ENCODE peak calls at places on chromosomes 12 and 14, in six cellular contexts. I is GM12878, A is A549, E is HepG2, K is GM23338, N is HCT116. G is an unnamed sample.

GRCh38 chr12:71685312-71685906 is 473 bp upstream of the TMEM19 start:
- DNase-seq in N (no peak), E (no peak), I (no peak), K (no peak), A (peak), G (no peak)

GRCh38 chr12:117009759-117010158 is 89.5 kb downstream of the TESC start:
- DNase-seq in I (no peak), A (no peak), E (no peak), N (no peak), K (peak), G (no peak)

GRCh38 chr12:15834575-15834974 is 45.4 kb upstream of the EPS8 start:
- DNase-seq in I (no peak), K (no peak), A (no peak), E (no peak), N (no peak), G (no peak)

GRCh38 chr12:119115296-119115905 is 63.3 kb upstream of the HSPB8 start:
- DNase-seq in K (peak), E (peak), I (no peak), N (peak), A (peak), G (peak)

GRCh38 chr14:54642950-54643695 is 76.2 kb downstream of the SAMD4A start:
- DNase-seq in E (peak), N (no peak), I (no peak), A (peak), K (peak), G (no peak)

GRCh38 chr14:56172571-56172971 is 54.4 kb downstream of the PELI2 start:
- DNase-seq in A (peak), N (no peak), I (no peak), K (no peak), E (no peak), G (no peak)

GRCh38 chr12:126069549-126070165 is 1004.4 kb downstream of the AACS start:
- DNase-seq in E (peak), K (peak), A (peak), N (peak), I (no peak), G (no peak)

GRCh38 chr14:67665886-67666285 is 8.5 kb downstream of the VTI1B start:
- DNase-seq in N (no peak), A (no peak), E (no peak), K (no peak), I (no peak), G (no peak)

GRCh38 chr14:101480747-101481530 is 80.4 kb upstream of the DIO3 start:
- DNase-seq in N (no peak), I (no peak), E (peak), K (no peak), A (peak), G (peak)

GRCh38 chr12:54066408-54066807 is 12.8 kb downstream of the HOXC4 start:
- DNase-seq in E (no peak), I (no peak), K (no peak), A (no peak), N (no peak), G (no peak)

GRCh38 chr12:78928200-78929074 is 63.9 kb downstream of the SYT1 start:
- DNase-seq in N (peak), I (no peak), K (no peak), E (peak), A (peak), G (peak)

GRCh38 chr12:131074221-131075083 is 120.7 kb downstream of the ADGRD1 start:
- DNase-seq in E (no peak), I (no peak), K (no peak), A (no peak), N (no peak), G (no peak)

GRCh38 chr14:23093526-23093925 is 1.4 kb downstream of the ACIN1 start:
- DNase-seq in K (no peak), N (no peak), E (no peak), I (no peak), A (no peak), G (no peak)

GRCh38 chr12:31702047-31702446 is 26.8 kb downstream of the AMN1 start:
- DNase-seq in E (no peak), I (no peak), K (peak), A (peak), N (peak), G (no peak)

GRCh38 chr14:105420976-105421674 is 1.5 kb downstream of the MTA1 start:
- DNase-seq in I (no peak), A (no peak), E (no peak), N (no peak), K (no peak), G (no peak)

GRCh38 chr12:53336137-53336785 is at the start of gene SP7:
- DNase-seq in K (peak), E (no peak), N (no peak), I (no peak), A (no peak), G (no peak)

GRCh38 chr12:71223139-71223538 is 65.3 kb upstream of the TSPAN8 start:
- DNase-seq in N (no peak), I (no peak), K (no peak), E (no peak), A (no peak), G (no peak)

GRCh38 chr12:43069768-43070221 is 480.2 kb upstream of the PRICKLE1 start:
- DNase-seq in A (no peak), I (peak), K (no peak), E (no peak), N (no peak), G (no peak)

GRCh38 chr14:92644166-92644565 is 104.3 kb downstream of the LGMN start:
- DNase-seq in K (no peak), N (peak), I (no peak), A (no peak), E (no peak), G (no peak)

GRCh38 chr14:43894534-43894933 is 612.5 kb downstream of the FSCB start:
- DNase-seq in A (peak), I (no peak), E (no peak), N (peak), K (peak), G (no peak)

GRCh38 chr12:27554421-27555186 is 30.6 kb downstream of the PPFIBP1 start:
- DNase-seq in I (no peak), E (no peak), K (no peak), N (no peak), A (peak), G (no peak)

GRCh38 chr12:107884769-107885694 is 110.5 kb downstream of the ASCL4 start:
- DNase-seq in I (no peak), K (peak), N (peak), E (peak), A (peak), G (no peak)

GRCh38 chr14:94679106-94679819 is 67.1 kb downstream of the SERPINA3 start:
- DNase-seq in E (no peak), N (no peak), K (no peak), A (no peak), I (no peak), G (no peak)

GRCh38 chr12:115790526-115790925 is 487.0 kb downstream of the MED13L start:
- DNase-seq in E (no peak), A (no peak), N (no peak), K (no peak), I (no peak), G (no peak)

GRCh38 chr12:26149963-26150362 is 25.1 kb upstream of the BHLHE41 start:
- DNase-seq in A (no peak), N (no peak), E (no peak), I (no peak), K (no peak), G (no peak)

GRCh38 chr14:79404874-79405273 is 806.4 kb downstream of the DIO2 start:
- DNase-seq in A (no peak), K (no peak), N (no peak), E (no peak), I (no peak), G (no peak)
- TF ChIP-seq REST in A (no peak), K (no peak), N (no peak), E (no peak), I (no peak), G (no peak)

GRCh38 chr14:32397871-32398640 is 69.0 kb downstream of the AKAP6 start:
- DNase-seq in N (no peak), I (no peak), E (no peak), K (no peak), A (peak), G (no peak)
- H3K4me3 ChIP-seq in N (no peak), I (no peak), E (no peak), K (no peak), A (no peak), G (no peak)

DNA sequence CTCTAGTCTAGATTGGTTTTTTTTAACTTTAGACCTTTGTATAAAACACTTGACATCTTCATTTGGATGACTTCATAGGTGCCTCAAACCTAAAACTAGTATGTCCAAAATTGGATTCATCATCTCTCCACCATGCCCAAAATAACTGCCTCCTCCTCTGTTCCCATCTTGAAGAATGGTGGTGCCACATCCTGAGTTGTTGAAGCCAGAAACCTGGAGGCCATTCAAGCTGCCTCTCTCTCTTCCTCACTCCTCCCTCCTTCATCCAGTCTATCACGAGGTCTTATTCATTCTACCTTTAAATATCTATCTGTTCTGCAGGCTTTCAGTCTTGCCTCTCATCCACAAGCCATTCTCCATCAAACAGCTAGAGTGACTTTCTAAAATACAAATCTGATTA is 26.5 kb upstream of the USP44 start:
- DNase-seq in N (no peak), K (no peak), I (no peak), E (no peak), A (no peak), G (no peak)
- TF ChIP-seq REST in N (no peak), K (no peak), I (no peak), E (no peak), A (no peak), G (no peak)

GRCh38 chr12:46872135-46872534 is 46.3 kb upstream of the SLC38A4 start:
- DNase-seq in E (no peak), K (no peak), N (no peak), I (no peak), A (no peak), G (no peak)
- H3K4me3 ChIP-seq in E (no peak), K (no peak), N (no peak), I (no peak), A (no peak), G (no peak)

GRCh38 chr14:24353551-24354529 is 14.0 kb upstream of the RIPK3 start:
- DNase-seq in A (no peak), N (no peak), E (peak), K (no peak), I (no peak), G (no peak)
- TF ChIP-seq REST in A (no peak), N (no peak), E (no peak), K (no peak), I (no peak), G (no peak)

G was measured in Panc1.